ENCODE peak calls at places on chromosomes 13 and 19, in six cellular contexts. X is IMR-90, K is uterus, C is heart left ventricle, B is H1, G is sigmoid colon. W is an unnamed sample.

GRCh38 chr13:26280295-26280694 is 26.4 kb downstream of the CDK8 start:
- DNase-seq in X (peak), K (no peak), C (no peak), B (no peak), G (no peak), W (no peak)

GRCh38 chr19:55114566-55115145 is 2.8 kb downstream of the PPP1R12C start:
- DNase-seq in X (no peak), K (no peak), C (no peak), B (no peak), G (no peak), W (no peak)

GRCh38 chr19:58054792-58055482 is 4.1 kb upstream of the ZNF135 start:
- DNase-seq in X (peak), K (peak), C (peak), B (peak), G (no peak), W (no peak)

GRCh38 chr13:50101590-50101989 is 86.3 kb downstream of the KCNRG start:
- DNase-seq in X (no peak), K (no peak), C (no peak), B (no peak), G (no peak), W (no peak)

GRCh38 chr13:44904982-44905381 is 84.3 kb downstream of the NUFIP1 start:
- DNase-seq in X (peak), K (peak), C (peak), B (no peak), G (peak), W (peak)

GRCh38 chr19:39679056-39679790 is 23.5 kb downstream of the LGALS16 start:
- DNase-seq in X (no peak), K (no peak), C (no peak), B (no peak), G (no peak), W (no peak)

GRCh38 chr13:34419025-34419424 is 523.0 kb upstream of the NBEA start:
- DNase-seq in X (no peak), K (no peak), C (no peak), B (no peak), G (no peak), W (no peak)

GRCh38 chr19:50204811-50205675 is 1.6 kb downstream of the MYH14 start:
- DNase-seq in X (no peak), K (no peak), C (peak), B (peak), G (no peak), W (no peak)

GRCh38 chr19:49666120-49666444 is 349 bp downstream of the BCL2L12 start:
- DNase-seq in X (no peak), K (no peak), C (no peak), B (no peak), G (no peak), W (no peak)

GRCh38 chr19:17220207-17220758 is 5.1 kb downstream of the USE1 start:
- DNase-seq in X (peak), K (no peak), C (no peak), B (no peak), G (no peak), W (peak)

GRCh38 chr19:27885361-27885760 is 1327.6 kb downstream of the UQCRFS1 start:
- DNase-seq in X (no peak), K (no peak), C (no peak), B (no peak), G (no peak), W (no peak)

GRCh38 chr13:51832471-51833152 is 12.4 kb downstream of the TMEM272 start:
- DNase-seq in X (peak), K (no peak), C (peak), B (no peak), G (no peak), W (peak)

GRCh38 chr13:110340812-110341444 is 33.8 kb downstream of the COL4A2 start:
- DNase-seq in X (peak), K (peak), C (peak), B (no peak), G (peak), W (no peak)

GRCh38 chr19:33124207-33125098 is 7.5 kb upstream of the WDR88 start:
- DNase-seq in X (no peak), K (no peak), C (no peak), B (no peak), G (no peak), W (no peak)

GRCh38 chr19:23913931-23914330 is 755 bp upstream of the ZNF726 start:
- DNase-seq in X (no peak), K (no peak), C (no peak), B (no peak), G (no peak), W (no peak)

GRCh38 chr19:50060107-50060506 is 34.3 kb downstream of the ZNF473 start:
- DNase-seq in X (no peak), K (no peak), C (no peak), B (no peak), G (no peak), W (no peak)

GRCh38 chr19:21604351-21604926 is 99.0 kb downstream of the ZNF429 start:
- DNase-seq in X (peak), K (no peak), C (no peak), B (peak), G (no peak), W (no peak)

GRCh38 chr19:45558399-45558878 is 26.2 kb downstream of the OPA3 start:
- DNase-seq in X (peak), K (no peak), C (no peak), B (peak), G (no peak), W (no peak)

GRCh38 chr13:48852911-48853310 is 122.8 kb upstream of the FNDC3A start:
- DNase-seq in X (no peak), K (no peak), C (no peak), B (no peak), G (no peak), W (no peak)

GRCh38 chr13:78862460-78862859 is 203.5 kb upstream of the OBI1 start:
- DNase-seq in X (no peak), K (no peak), C (no peak), B (no peak), G (no peak), W (no peak)

GRCh38 chr13:113351514-113352026 is 12.4 kb downstream of the GRTP1 start:
- DNase-seq in X (no peak), K (peak), C (no peak), B (no peak), G (peak), W (no peak)

GRCh38 chr13:41054212-41054877 is 7.0 kb upstream of the WBP4 start:
- DNase-seq in X (peak), K (peak), C (no peak), B (no peak), G (no peak), W (no peak)

GRCh38 chr19:55663846-55664536 is 9.2 kb downstream of the U2AF2 start:
- DNase-seq in X (no peak), K (no peak), C (no peak), B (no peak), G (no peak), W (no peak)

GRCh38 chr13:84641491-84641890 is 759.2 kb upstream of the SLITRK1 start:
- DNase-seq in X (peak), K (no peak), C (no peak), B (no peak), G (no peak), W (no peak)

GRCh38 chr19:36489139-36489919 is at the start of gene ZNF566:
- DNase-seq in X (peak), K (peak), C (peak), B (peak), G (peak), W (peak)

GRCh38 chr13:50437252-50437651 is 406.2 kb downstream of the DLEU7 start:
- DNase-seq in X (peak), K (no peak), C (no peak), B (no peak), G (no peak), W (no peak)

GRCh38 chr19:1851581-1852293 is 3.5 kb upstream of the REXO1 start:
- DNase-seq in X (no peak), K (no peak), C (no peak), B (no peak), G (no peak), W (no peak)

GRCh38 chr19:47813995-47814328 is 7.8 kb upstream of the CRX start:
- DNase-seq in X (no peak), K (no peak), C (no peak), B (no peak), G (no peak), W (no peak)

GRCh38 chr13:51455532-51455931 is 2.7 kb upstream of the INTS6 start:
- DNase-seq in X (no peak), K (no peak), C (peak), B (no peak), G (no peak), W (no peak)

GRCh38 chr13:106561551-106562170 is 6.3 kb downstream of the ARGLU1 start:
- DNase-seq in X (peak), K (no peak), C (peak), B (no peak), G (no peak), W (no peak)

DNA sequence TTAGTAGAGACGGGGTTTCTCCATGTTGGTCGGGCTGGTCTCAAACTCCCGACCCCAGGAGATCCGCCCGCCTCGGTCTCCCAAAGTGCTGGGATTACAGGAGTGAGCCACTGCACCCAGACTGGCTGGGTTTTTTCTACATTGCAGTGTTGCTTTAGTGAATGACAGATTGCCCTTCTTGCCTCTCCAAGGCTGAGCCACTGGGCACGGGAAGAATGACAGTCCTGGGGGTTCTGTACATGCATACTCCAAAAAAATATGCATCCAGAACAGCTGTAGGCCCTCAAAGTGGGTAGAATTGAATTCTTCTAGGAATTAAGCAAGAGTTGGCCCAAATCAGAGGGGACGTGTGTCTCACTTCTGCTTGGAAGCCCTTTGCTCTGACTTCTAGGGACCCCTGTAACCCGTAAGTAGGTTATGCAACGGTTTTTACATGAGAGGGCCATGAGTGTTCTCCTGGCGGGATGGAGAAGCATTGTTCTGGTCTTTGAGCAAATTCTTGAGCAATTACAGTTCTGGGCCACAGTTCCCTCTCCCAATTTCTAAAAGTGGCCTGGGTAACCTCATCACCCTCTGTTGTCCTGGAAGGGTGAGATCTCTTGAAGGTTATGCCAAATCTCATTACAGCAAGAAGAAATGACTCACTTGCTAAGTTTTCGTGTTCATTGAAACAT is 3.6 kb downstream of the ACTN4 start:
- DNase-seq in X (peak), K (peak), C (no peak), B (no peak), G (peak), W (no peak)
- TF ChIP-seq POLR2A in X (no peak), K (no peak), C (no peak), B (no peak), G (no peak), W (no peak)

GRCh38 chr19:13004273-13004672 is 9.0 kb downstream of the NFIX start:
- DNase-seq in X (no peak), K (no peak), C (no peak), B (no peak), G (no peak), W (no peak)

GRCh38 chr19:13002970-13003540 is 7.8 kb downstream of the NFIX start:
- DNase-seq in X (no peak), K (no peak), C (no peak), B (no peak), G (peak), W (no peak)

GRCh38 chr19:13001502-13002388 is 6.5 kb downstream of the NFIX start:
- DNase-seq in X (no peak), K (peak), C (peak), B (no peak), G (peak), W (no peak)

GRCh38 chr19:13001166-13001501 is 5.9 kb downstream of the NFIX start:
- DNase-seq in X (no peak), K (no peak), C (no peak), B (no peak), G (no peak), W (no peak)

GRCh38 chr19:13002389-13002898 is 7.2 kb downstream of the NFIX start:
- DNase-seq in X (no peak), K (no peak), C (peak), B (no peak), G (peak), W (no peak)
- TF ChIP-seq POLR2A in X (no peak), K (no peak), C (no peak), B (no peak), G (no peak), W (no peak)

DNA sequence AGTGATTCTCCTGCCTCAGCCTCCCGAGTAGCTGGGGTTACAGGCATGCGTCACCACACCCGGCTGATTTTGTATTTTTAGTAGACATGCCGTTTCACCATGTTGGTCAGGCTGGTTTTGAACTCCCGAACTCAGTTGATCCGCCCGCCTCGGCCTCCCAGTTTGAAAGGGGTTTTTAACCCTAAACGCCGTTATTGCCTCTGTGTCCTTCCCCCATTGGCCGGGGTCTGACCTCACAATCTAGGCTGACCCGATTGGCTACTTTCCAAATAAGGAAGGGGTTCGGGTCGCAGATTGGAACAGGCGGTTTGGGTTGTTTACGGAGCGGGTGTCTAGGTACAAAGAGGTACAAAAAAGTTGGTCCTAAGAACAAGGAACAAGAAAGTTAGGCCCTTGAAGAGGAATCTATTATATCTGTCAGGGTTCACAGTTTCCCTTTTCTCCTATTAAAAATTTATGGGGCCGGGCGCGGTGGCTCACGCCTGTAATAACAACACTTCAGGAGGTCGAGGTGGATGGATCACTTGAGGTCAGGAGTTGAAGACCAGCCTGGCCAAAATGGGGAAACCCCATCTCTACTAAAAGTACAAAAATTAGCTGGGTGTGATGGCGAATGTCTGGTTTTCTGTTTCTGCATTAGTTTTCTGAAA is 1.0 kb downstream of the ZNF253 start:
- DNase-seq in X (no peak), K (no peak), C (no peak), B (peak), G (no peak), W (no peak)
- TF ChIP-seq POLR2A in X (no peak), K (no peak), C (no peak), B (peak), G (no peak), W (no peak)

GRCh38 chr19:40717325-40717879 is 490 bp downstream of the ITPKC start:
- DNase-seq in X (no peak), K (peak), C (no peak), B (no peak), G (peak), W (no peak)
- TF ChIP-seq POLR2A in X (no peak), K (no peak), C (no peak), B (no peak), G (no peak), W (no peak)

DNA sequence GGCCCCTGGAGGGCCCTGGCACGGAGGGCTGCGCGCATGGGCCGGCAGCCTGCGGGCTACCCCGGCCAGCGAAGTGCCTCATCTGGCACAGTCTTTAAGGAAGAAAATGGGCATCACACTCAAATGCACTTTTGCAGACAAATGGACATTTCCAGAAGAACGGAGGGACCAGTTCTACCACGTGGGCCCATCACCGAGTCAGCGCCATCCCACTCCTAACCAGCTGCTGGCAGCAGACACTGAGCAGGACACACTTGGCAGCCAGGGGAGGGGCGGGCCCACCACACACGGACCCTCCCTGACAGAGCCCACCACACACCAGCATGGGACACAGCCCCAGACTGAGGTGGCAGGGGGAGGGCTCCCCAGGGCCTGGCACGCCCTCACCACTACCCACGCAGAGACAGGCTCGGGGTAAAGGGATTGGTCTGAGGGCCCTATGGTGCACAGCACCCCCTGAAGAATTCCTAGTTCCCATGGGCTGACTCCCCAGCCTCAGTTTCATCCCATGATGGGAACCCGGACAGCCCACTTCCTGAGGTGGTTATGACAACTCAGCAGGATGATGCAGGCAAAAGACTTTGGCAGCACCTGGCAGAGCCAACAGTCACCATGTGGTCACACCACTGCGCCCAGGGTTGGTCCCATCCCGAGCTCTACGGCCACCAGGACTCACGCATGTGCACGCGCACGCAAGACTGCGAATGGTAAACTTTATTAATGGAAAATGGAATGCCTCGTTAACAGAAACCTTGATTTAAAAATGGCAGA is 18.7 kb upstream of the TINCR start:
- DNase-seq in X (no peak), K (no peak), C (no peak), B (no peak), G (no peak), W (no peak)
- TF ChIP-seq POLR2A in X (no peak), K (no peak), C (no peak), B (no peak), G (no peak), W (no peak)

DNA sequence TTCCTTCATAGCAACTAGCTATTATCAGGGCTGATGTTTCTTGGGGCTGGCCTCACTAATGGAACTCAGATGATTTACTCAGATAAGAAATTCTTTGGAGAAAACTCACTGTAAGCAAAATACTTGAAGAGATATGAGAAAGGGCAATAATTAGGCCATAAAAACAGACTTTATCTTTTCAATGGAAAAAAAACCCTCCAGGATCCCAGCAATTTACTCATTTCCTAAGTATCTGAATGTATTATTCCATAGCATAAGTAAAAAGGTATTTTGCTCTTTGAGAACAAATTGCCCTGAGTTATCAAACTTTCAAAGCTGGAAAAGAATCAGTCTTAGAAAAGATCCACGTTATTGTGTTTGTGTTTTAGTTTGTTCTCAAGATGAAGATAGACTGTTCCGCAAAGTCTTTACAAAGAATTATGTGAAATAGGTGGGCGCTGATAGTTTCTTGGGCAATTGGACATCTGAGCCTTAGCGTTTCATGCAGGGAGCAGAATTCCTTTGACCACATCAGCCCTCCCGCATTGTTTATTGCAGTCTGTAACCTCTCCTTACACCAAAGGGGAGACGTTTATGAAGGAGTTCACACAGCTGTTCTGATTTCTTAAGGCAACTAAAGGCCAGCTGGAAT is 29.1 kb upstream of the CSNK1A1L start:
- DNase-seq in X (peak), K (peak), C (no peak), B (no peak), G (no peak), W (no peak)
- TF ChIP-seq POLR2A in X (no peak), K (no peak), C (no peak), B (no peak), G (no peak), W (no peak)

W was measured in H54.